ENCODE peak calls at places on chromosome 20, in six cellular contexts. E, F, T, M, O and B are unnamed samples.

GRCh38 chr20:36792422-36792821 is 18.9 kb upstream of the DSN1 start:
- DNase-seq in E (peak; percentile 44), F (peak; percentile 72), T (no peak), M (peak; percentile 76), O (peak; percentile 74), B (no peak)

GRCh38 chr20:19745106-19745505 is 13.0 kb upstream of the RIN2 start:
- DNase-seq in E (no peak), F (no peak), T (no peak), M (no peak), O (no peak), B (no peak)

GRCh38 chr20:35003211-35004031 is 47.8 kb downstream of the MYH7B start:
- DNase-seq in E (no peak), F (no peak), T (peak; percentile 19), M (no peak), O (no peak), B (no peak)

GRCh38 chr20:652611-653109 is 340 bp downstream of the SRXN1 start:
- DNase-seq in E (no peak), F (peak; percentile 20), T (peak; percentile 66), M (peak; percentile 23), O (peak; percentile 60), B (no peak)

GRCh38 chr20:54432966-54433365 is 42.4 kb upstream of the DOK5 start:
- DNase-seq in E (no peak), F (no peak), T (no peak), M (no peak), O (no peak), B (no peak)

GRCh38 chr20:25061821-25062530 is 4.0 kb upstream of the ACSS1 start:
- DNase-seq in E (no peak), F (no peak), T (no peak), M (no peak), O (no peak), B (no peak)

GRCh38 chr20:63652192-63652980 is 838 bp downstream of the STMN3 start:
- DNase-seq in E (peak; percentile 73), F (no peak), T (peak; percentile 48), M (no peak), O (peak; percentile 53), B (peak; percentile 61)

GRCh38 chr20:37071481-37071911 is 24.3 kb downstream of the RBL1 start:
- DNase-seq in E (no peak), F (no peak), T (no peak), M (peak; percentile 77), O (peak; percentile 21), B (no peak)

GRCh38 chr20:44079291-44079690 is 107.7 kb downstream of the JPH2 start:
- DNase-seq in E (no peak), F (no peak), T (no peak), M (no peak), O (no peak), B (no peak)

GRCh38 chr20:25315418-25316210 is 67.7 kb downstream of the PYGB start:
- DNase-seq in E (no peak), F (no peak), T (peak; percentile 34), M (peak; percentile 64), O (peak; percentile 30), B (no peak)

GRCh38 chr20:40682104-40683045 is 6.7 kb downstream of the MAFB start:
- DNase-seq in E (peak; percentile 34), F (no peak), T (peak; percentile 74), M (no peak), O (peak; percentile 65), B (no peak)

GRCh38 chr20:43959079-43959919 is 44.6 kb downstream of the TOX2 start:
- DNase-seq in E (no peak), F (no peak), T (no peak), M (no peak), O (peak; percentile 61), B (no peak)

GRCh38 chr20:53567379-53567778 is 26.3 kb downstream of the ZNF217 start:
- DNase-seq in E (no peak), F (no peak), T (no peak), M (no peak), O (no peak), B (no peak)

GRCh38 chr20:57326667-57327455 is 2.7 kb upstream of the SPO11 start:
- DNase-seq in E (no peak), F (peak; percentile 15), T (no peak), M (no peak), O (no peak), B (no peak)

GRCh38 chr20:21019831-21020655 is 86.1 kb downstream of the LINC00237 start:
- DNase-seq in E (peak; percentile 4), F (no peak), T (no peak), M (no peak), O (no peak), B (no peak)

GRCh38 chr20:18400460-18400859 is 66.4 kb downstream of the DZANK1 start:
- DNase-seq in E (no peak), F (no peak), T (no peak), M (no peak), O (no peak), B (no peak)

GRCh38 chr20:59933296-59933848 is at the start of gene SYCP2:
- DNase-seq in E (peak; percentile 9), F (peak; percentile 87), T (peak; percentile 61), M (no peak), O (peak; percentile 44), B (no peak)

GRCh38 chr20:58825450-58825849 is 25.3 kb downstream of the GNAS-AS1 start:
- DNase-seq in E (no peak), F (no peak), T (no peak), M (no peak), O (no peak), B (no peak)

GRCh38 chr20:58826271-58826670 is 24.4 kb downstream of the GNAS-AS1 start:
- DNase-seq in E (no peak), F (no peak), T (no peak), M (no peak), O (no peak), B (no peak)

GRCh38 chr20:58832442-58832841 is 18.3 kb downstream of the GNAS-AS1 start:
- DNase-seq in E (no peak), F (no peak), T (no peak), M (peak; percentile 7), O (peak; percentile 27), B (no peak)

GRCh38 chr20:58828141-58828540 is 22.6 kb downstream of the GNAS-AS1 start:
- DNase-seq in E (no peak), F (no peak), T (no peak), M (no peak), O (no peak), B (no peak)

GRCh38 chr20:58829531-58829941 is 21.2 kb downstream of the GNAS-AS1 start:
- DNase-seq in E (no peak), F (no peak), T (no peak), M (no peak), O (peak; percentile 26), B (no peak)
- TF ChIP-seq CTCF in E (no peak), F (no peak), T (no peak), M (no peak), O (no peak), B (no peak)

DNA sequence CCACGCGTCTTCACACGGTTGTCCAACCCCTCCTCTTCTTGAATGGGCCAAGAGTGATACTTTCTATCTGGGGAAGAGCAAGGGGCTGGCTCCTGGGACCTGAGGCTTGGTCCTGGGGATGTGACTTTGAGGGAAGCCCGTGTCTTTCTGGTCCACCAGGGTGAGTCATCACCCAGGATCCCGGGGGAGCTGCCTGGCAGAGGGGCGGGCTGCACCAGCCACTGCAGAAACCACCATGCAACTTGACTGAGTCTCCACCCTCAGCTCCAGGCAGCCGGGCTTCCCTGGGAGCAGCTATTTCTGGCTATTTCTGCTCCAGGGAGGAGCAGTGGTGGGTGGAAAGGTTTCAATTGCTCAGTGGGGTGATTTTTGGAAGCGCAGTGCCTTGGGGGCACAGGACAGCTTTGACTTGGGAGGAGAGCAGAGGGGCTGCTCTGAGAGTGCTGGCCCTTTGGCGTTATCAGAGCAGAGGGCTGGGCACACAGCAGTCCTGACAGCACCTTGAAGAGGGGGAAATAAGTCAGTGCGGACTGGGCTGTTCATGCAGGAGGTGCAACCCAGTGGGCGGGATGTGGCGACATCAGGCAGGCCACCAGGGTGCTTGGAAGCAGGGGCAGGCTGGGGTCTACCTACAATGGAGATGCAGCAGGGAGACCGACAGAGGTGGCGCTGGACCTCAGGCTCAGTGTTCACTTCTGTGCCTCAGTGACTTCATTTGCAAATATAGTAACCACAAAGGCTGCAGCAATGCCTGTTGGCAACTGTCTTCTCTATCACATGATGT is 45.1 kb upstream of the FAM83D start:
- DNase-seq in E (no peak), F (no peak), T (no peak), M (no peak), O (no peak), B (no peak)
- TF ChIP-seq CTCF in E (no peak), F (no peak), T (no peak), M (no peak), O (no peak), B (no peak)

GRCh38 chr20:4610871-4611270 is 110.8 kb upstream of the PRND start:
- DNase-seq in E (no peak), F (no peak), T (no peak), M (no peak), O (no peak), B (no peak)

GRCh38 chr20:4613184-4613583 is 108.5 kb upstream of the PRND start:
- DNase-seq in E (no peak), F (no peak), T (no peak), M (peak; percentile 33), O (no peak), B (no peak)

GRCh38 chr20:4617484-4617883 is 104.2 kb upstream of the PRND start:
- DNase-seq in E (no peak), F (no peak), T (no peak), M (no peak), O (no peak), B (no peak)

GRCh38 chr20:4617019-4617418 is 104.7 kb upstream of the PRND start:
- DNase-seq in E (no peak), F (no peak), T (no peak), M (no peak), O (no peak), B (no peak)

GRCh38 chr20:4613718-4614620 is 107.7 kb upstream of the PRND start:
- DNase-seq in E (peak; percentile 23), F (peak; percentile 38), T (no peak), M (peak; percentile 57), O (peak; percentile 72), B (peak; percentile 25)
- TF ChIP-seq CTCF in E (no peak), F (no peak), T (peak; percentile 30), M (peak; percentile 81), O (peak; percentile 43), B (peak; percentile 35)

DNA sequence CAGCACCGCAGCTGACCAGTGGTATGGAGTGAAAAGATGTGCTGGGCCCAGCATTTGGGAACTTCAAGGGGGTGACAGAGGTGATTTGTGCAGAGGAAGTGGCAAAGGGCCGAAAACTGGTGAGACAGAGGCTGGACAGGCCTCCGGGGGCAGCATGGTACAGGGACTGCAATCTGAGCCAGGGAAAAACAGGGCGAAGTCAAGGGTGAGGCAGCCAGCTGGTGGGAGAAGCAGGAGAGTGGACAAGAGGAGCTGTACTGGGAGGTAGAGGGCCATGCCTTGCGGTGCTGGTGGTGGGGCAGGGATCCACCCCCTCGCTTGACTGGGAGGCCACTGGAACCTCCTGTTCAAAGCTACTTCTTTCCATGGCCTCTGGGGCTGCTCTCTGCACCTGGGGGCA is 7.3 kb upstream of the GFRA4 start:
- DNase-seq in E (peak; percentile 43), F (peak; percentile 9), T (no peak), M (no peak), O (no peak), B (no peak)
- TF ChIP-seq CTCF in E (peak; percentile 23), F (no peak), T (no peak), M (peak; percentile 29), O (no peak), B (no peak)

DNA sequence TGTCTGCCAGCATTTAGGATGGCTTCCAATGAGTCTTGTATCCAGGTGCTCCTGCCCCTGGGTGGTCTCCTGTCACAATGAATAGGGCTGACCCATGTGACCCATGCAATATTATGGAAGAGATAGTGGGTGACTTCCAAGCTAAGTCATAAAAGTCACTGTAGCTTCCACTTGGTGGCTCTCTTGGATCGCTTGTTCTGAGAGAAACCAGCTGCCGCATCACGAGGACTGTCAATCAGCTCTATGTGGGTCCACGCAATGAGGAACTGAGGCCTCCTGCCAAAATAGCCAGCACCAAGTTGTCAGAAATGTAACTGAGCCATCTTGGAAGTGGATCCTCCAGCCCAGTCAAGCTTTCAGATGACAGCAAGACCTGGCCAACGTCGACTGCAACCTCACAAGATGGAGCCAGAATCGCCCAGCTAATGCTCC is 14.9 kb upstream of the MATN4 start:
- DNase-seq in E (no peak), F (peak; percentile 70), T (peak; percentile 78), M (peak; percentile 10), O (peak; percentile 69), B (no peak)
- TF ChIP-seq CTCF in E (no peak), F (peak; percentile 65), T (peak; percentile 33), M (peak; percentile 27), O (no peak), B (no peak)